ENCODE peak calls at places on chromosomes 16 and 17, in five cellular contexts. K is CD4-positive, CD25-positive, alpha-beta regulatory T cell; H is aorta; V is prostate gland; C is tibial nerve. X is an unnamed sample. For H3K27me3 and H3K9me3, the result is how much of the 10 kb centered on the place peaks cover.

GRCh38 chr17:5510776-5511175 is 24.4 kb downstream of the MIS12 start:
- DNase-seq in K (no peak), H (no peak), V (no peak), C (no peak), X (no peak)

GRCh38 chr16:4915226-4915761 is 21.7 kb downstream of the PPL start:
- DNase-seq in K (no peak), H (no peak), V (no peak), C (no peak), X (no peak)

GRCh38 chr17:29251969-29252866 is 5.6 kb downstream of the CRYBA1 start:
- DNase-seq in K (no peak), H (no peak), V (no peak), C (no peak), X (no peak)

GRCh38 chr16:46629331-46629843 is 8.2 kb upstream of the SHCBP1 start:
- DNase-seq in K (no peak), H (no peak), V (no peak), C (no peak), X (no peak)

GRCh38 chr17:39617100-39617445 is 9.4 kb upstream of the NEUROD2 start:
- DNase-seq in K (no peak), H (no peak), V (no peak), C (no peak), X (no peak)

GRCh38 chr16:49455181-49455990 is 81.8 kb downstream of the C16orf78 start:
- DNase-seq in K (no peak), H (peak), V (no peak), C (no peak), X (no peak)

GRCh38 chr16:85556456-85557082 is 56.6 kb upstream of the GSE1 start:
- DNase-seq in K (peak), H (no peak), V (peak), C (no peak), X (no peak)

GRCh38 chr17:16507918-16508533 is 16.0 kb upstream of the LRRC75A start:
- DNase-seq in K (no peak), H (no peak), V (no peak), C (no peak), X (no peak)

GRCh38 chr16:19645557-19645981 is 72.5 kb downstream of the KNOP1 start:
- DNase-seq in K (no peak), H (no peak), V (no peak), C (peak), X (peak)

GRCh38 chr17:40303009-40303657 is 5.8 kb upstream of the RARA start:
- DNase-seq in K (peak), H (no peak), V (no peak), C (peak), X (peak)

GRCh38 chr17:65750678-65751077 is 189.2 kb upstream of the AXIN2 start:
- DNase-seq in K (peak), H (no peak), V (peak), C (peak), X (no peak)

GRCh38 chr17:5516060-5516792 is 29.9 kb downstream of the MIS12 start:
- DNase-seq in K (no peak), H (no peak), V (no peak), C (no peak), X (no peak)

GRCh38 chr16:70679653-70680494 is 6.0 kb downstream of the MTSS2 start:
- DNase-seq in K (no peak), H (peak), V (no peak), C (no peak), X (no peak)

GRCh38 chr17:7631398-7632380 is 1.8 kb downstream of the SHBG start:
- DNase-seq in K (no peak), H (no peak), V (no peak), C (no peak), X (no peak)

GRCh38 chr17:4858068-4858879 is 25.1 kb downstream of the MINK1 start:
- DNase-seq in K (no peak), H (no peak), V (peak), C (no peak), X (peak)

GRCh38 chr17:39198186-39198566 is 707 bp upstream of the CACNB1 start:
- DNase-seq in K (no peak), H (no peak), V (no peak), C (peak), X (no peak)

GRCh38 chr16:89103156-89103555 is 9.5 kb downstream of the ACSF3 start:
- DNase-seq in K (no peak), H (no peak), V (no peak), C (no peak), X (no peak)

GRCh38 chr16:53821487-53821886 is 117.5 kb downstream of the FTO start:
- DNase-seq in K (no peak), H (no peak), V (no peak), C (no peak), X (no peak)

GRCh38 chr16:66918803-66919568 is at the start of gene CDH16:
- DNase-seq in K (no peak), H (no peak), V (no peak), C (no peak), X (peak)

GRCh38 chr16:55725055-55725777 is 69.4 kb downstream of the SLC6A2 start:
- DNase-seq in K (no peak), H (no peak), V (no peak), C (no peak), X (no peak)

GRCh38 chr16:78396046-78396445 is 296.6 kb downstream of the WWOX start:
- DNase-seq in K (no peak), H (no peak), V (no peak), C (no peak), X (no peak)

GRCh38 chr16:85483424-85483823 is 129.7 kb upstream of the GSE1 start:
- DNase-seq in K (no peak), H (no peak), V (no peak), C (no peak), X (peak)

GRCh38 chr17:81802856-81803643 is 900 bp upstream of the GCGR start:
- DNase-seq in K (no peak), H (no peak), V (no peak), C (no peak), X (no peak)

GRCh38 chr17:77391668-77392375 is 251.1 kb downstream of the SEC14L1 start:
- DNase-seq in K (no peak), H (peak), V (no peak), C (peak), X (no peak)

GRCh38 chr17:28937044-28937729 is 14.1 kb downstream of the PHF12 start:
- DNase-seq in K (no peak), H (no peak), V (peak), C (peak), X (no peak)

GRCh38 chr17:56833023-56833811 is 503 bp downstream of the C17orf67 start:
- DNase-seq in K (peak), H (peak), V (peak), C (peak), X (peak)

GRCh38 chr16:4410335-4411075 is 5.9 kb downstream of the CORO7 start:
- DNase-seq in K (no peak), H (no peak), V (peak), C (peak), X (no peak)

GRCh38 chr16:67959520-67959919 is 8.9 kb downstream of the SLC12A4 start:
- DNase-seq in K (no peak), H (peak), V (no peak), C (peak), X (no peak)

DNA sequence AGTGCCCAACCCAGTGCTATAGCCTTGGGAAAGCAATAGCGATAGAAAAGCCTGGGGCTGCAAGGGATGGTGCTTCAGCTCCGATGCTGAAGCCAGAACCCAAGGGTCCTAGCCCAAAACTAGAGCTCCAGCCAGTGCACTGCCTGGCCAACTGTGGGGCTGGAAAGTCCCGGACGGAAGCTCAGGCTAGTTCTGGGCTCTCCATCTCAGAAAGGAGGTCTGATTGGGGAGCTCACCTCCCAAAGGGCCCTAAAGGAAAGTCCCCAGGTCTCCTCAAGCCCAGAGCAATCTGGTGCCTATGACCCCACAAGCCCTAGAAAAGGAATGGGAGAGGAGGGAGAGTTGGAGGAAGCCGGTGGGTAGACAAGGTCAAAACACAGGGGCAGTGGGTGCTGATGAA is 2.0 kb upstream of the ABCC3 start:
- DNase-seq in K (no peak), H (peak), V (no peak), C (no peak), X (no peak)
- H3K27me3 ChIP-seq in K (under half), H (under half), V (under half), C (under half), X (under half)

GRCh38 chr17:79730769-79731483 is at the start of gene ENPP7:
- DNase-seq in K (no peak), H (no peak), V (no peak), C (no peak), X (no peak)

GRCh38 chr17:79729761-79730160 is 982 bp upstream of the ENPP7 start:
- DNase-seq in K (no peak), H (no peak), V (no peak), C (no peak), X (no peak)

GRCh38 chr17:79728169-79728907 is 2.4 kb upstream of the ENPP7 start:
- DNase-seq in K (peak), H (peak), V (peak), C (peak), X (peak)

GRCh38 chr17:79730437-79730768 is 340 bp upstream of the ENPP7 start:
- DNase-seq in K (no peak), H (no peak), V (no peak), C (no peak), X (no peak)

GRCh38 chr17:79728908-79729471 is 1.8 kb upstream of the ENPP7 start:
- DNase-seq in K (no peak), H (no peak), V (no peak), C (no peak), X (no peak)
- H3K4me3 ChIP-seq in K (peak), H (no peak), V (no peak), C (no peak), X (no peak)

GRCh38 chr17:10088444-10088843 is 110.0 kb downstream of the GAS7 start:
- DNase-seq in K (no peak), H (peak), V (no peak), C (no peak), X (peak)

GRCh38 chr17:10081571-10082169 is 116.7 kb downstream of the GAS7 start:
- DNase-seq in K (no peak), H (no peak), V (no peak), C (no peak), X (no peak)

GRCh38 chr17:10082795-10083194 is 115.6 kb downstream of the GAS7 start:
- DNase-seq in K (no peak), H (no peak), V (no peak), C (no peak), X (no peak)

GRCh38 chr17:10087333-10087732 is 111.1 kb downstream of the GAS7 start:
- DNase-seq in K (no peak), H (peak), V (no peak), C (no peak), X (no peak)

DNA sequence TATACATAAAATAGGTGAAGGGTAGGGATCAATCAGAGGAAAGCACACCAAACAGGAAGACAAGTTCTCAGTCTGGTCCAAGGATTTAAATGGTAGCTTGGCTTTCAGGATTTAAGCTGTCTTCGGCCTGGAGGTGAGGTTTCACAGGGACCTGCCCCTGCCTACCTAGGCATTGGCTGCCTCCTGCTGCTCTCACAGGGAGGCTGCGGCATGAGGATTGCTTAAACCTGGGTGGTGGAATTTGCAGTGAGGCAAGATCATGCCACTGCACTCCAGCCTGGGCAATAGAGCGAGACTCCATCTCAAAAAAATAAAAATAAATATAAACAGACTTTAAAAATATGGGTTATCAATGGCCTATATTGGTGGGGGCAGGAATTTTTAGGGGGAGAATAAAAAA is 114.5 kb downstream of the GAS7 start:
- DNase-seq in K (no peak), H (peak), V (no peak), C (no peak), X (no peak)
- H3K9me3 ChIP-seq in K (under half), H (under half), V (under half), C (under half), X (under half)

GRCh38 chr16:1034230-1035065 is 38.1 kb upstream of the SSTR5 start:
- DNase-seq in K (no peak), H (no peak), V (no peak), C (no peak), X (no peak)

GRCh38 chr16:1036121-1036520 is 36.4 kb upstream of the SSTR5 start:
- DNase-seq in K (no peak), H (no peak), V (no peak), C (no peak), X (no peak)

GRCh38 chr16:1033128-1033679 is 39.3 kb upstream of the SSTR5 start:
- DNase-seq in K (no peak), H (no peak), V (no peak), C (no peak), X (no peak)

GRCh38 chr16:1037023-1037933 is 35.3 kb upstream of the SSTR5 start:
- DNase-seq in K (no peak), H (no peak), V (no peak), C (no peak), X (peak)

GRCh38 chr16:1035066-1035415 is 37.5 kb upstream of the SSTR5 start:
- DNase-seq in K (no peak), H (no peak), V (no peak), C (no peak), X (no peak)
- H3K27me3 ChIP-seq in K (under half), H (under half), V (under half), C (under half), X (under half)

GRCh38 chr17:74853669-74854068 is 6.0 kb downstream of the GRIN2C start:
- DNase-seq in K (no peak), H (no peak), V (no peak), C (no peak), X (no peak)

GRCh38 chr17:74854792-74855191 is 4.9 kb downstream of the GRIN2C start:
- DNase-seq in K (no peak), H (no peak), V (no peak), C (no peak), X (no peak)

GRCh38 chr17:74851612-74852236 is 8.0 kb downstream of the GRIN2C start:
- DNase-seq in K (no peak), H (no peak), V (no peak), C (no peak), X (no peak)

GRCh38 chr17:74852237-74853047 is 7.2 kb downstream of the GRIN2C start:
- DNase-seq in K (peak), H (no peak), V (no peak), C (no peak), X (no peak)

GRCh38 chr17:74853048-74853397 is 6.7 kb downstream of the GRIN2C start:
- DNase-seq in K (no peak), H (no peak), V (no peak), C (no peak), X (no peak)
- H3K4me3 ChIP-seq in K (no peak), H (no peak), V (no peak), C (no peak), X (no peak)

GRCh38 chr16:7182510-7183109 is 150.0 kb upstream of the RBFOX1 start:
- DNase-seq in K (no peak), H (no peak), V (no peak), C (no peak), X (no peak)

GRCh38 chr16:7177875-7178274 is 154.8 kb upstream of the RBFOX1 start:
- DNase-seq in K (no peak), H (no peak), V (no peak), C (no peak), X (no peak)

GRCh38 chr16:7185689-7186088 is 147.0 kb upstream of the RBFOX1 start:
- DNase-seq in K (no peak), H (no peak), V (no peak), C (no peak), X (no peak)

GRCh38 chr16:7185179-7185578 is 147.5 kb upstream of the RBFOX1 start:
- DNase-seq in K (no peak), H (no peak), V (no peak), C (no peak), X (no peak)

GRCh38 chr16:7183768-7184167 is 148.9 kb upstream of the RBFOX1 start:
- DNase-seq in K (no peak), H (no peak), V (no peak), C (no peak), X (no peak)
- H3K9me3 ChIP-seq in K (under half), H (under half), V (under half), C (under half), X (under half)

X was measured in WERI-Rb-1.